ENCODE peak calls at places on chromosomes 1 and 21, in nine cellular contexts. B is OCI-LY7, W is SK-N-SH, S is neural progenitor cell, U is PC-3, F is HCT116, M is hepatocyte, J is MM.1S, P is GM23338. Z is an unnamed sample. For H3K4me1, the result is how much of the 10 kb centered on the place peaks cover.

GRCh38 chr1:171935664-171936063 is 94.4 kb downstream of the DNM3 start:
- DNase-seq in B (no peak), W (no peak), S (no peak), U (no peak), F (no peak), M (no peak), J (no peak), P (no peak), Z (peak)

GRCh38 chr1:230392920-230393521 is 33.1 kb downstream of the PGBD5 start:
- DNase-seq in B (no peak), W (no peak), S (no peak), U (no peak), F (no peak), M (no peak), J (no peak), P (peak), Z (no peak)

GRCh38 chr1:155933591-155934096 is 569 bp downstream of the KHDC4 start:
- DNase-seq in B (peak), W (peak), S (no peak), U (no peak), F (no peak), M (no peak), J (no peak), P (no peak), Z (peak)

GRCh38 chr1:2238361-2239055 is 10.4 kb downstream of the SKI start:
- DNase-seq in B (no peak), W (no peak), S (no peak), U (no peak), F (no peak), M (no peak), J (no peak), P (no peak), Z (no peak)

GRCh38 chr21:35048706-35049617 is at the start of gene RUNX1:
- DNase-seq in B (peak), W (no peak), S (no peak), U (peak), F (no peak), M (no peak), J (peak), P (no peak), Z (peak)

GRCh38 chr1:98940680-98941079 is 64.0 kb downstream of the PLPPR5 start:
- DNase-seq in B (no peak), W (no peak), S (no peak), U (peak), F (no peak), M (no peak), J (no peak), P (no peak), Z (peak)

GRCh38 chr21:38159355-38159754 is 97.4 kb upstream of the KCNJ15 start:
- DNase-seq in B (peak), W (peak), S (peak), U (peak), F (peak), M (peak), J (peak), P (peak), Z (peak)

GRCh38 chr1:206933333-206933945 is 11.7 kb upstream of the FCMR start:
- DNase-seq in B (peak), W (peak), S (peak), U (peak), F (peak), M (no peak), J (peak), P (peak), Z (peak)

GRCh38 chr1:197356723-197357533 is 88.9 kb downstream of the CRB1 start:
- DNase-seq in B (peak), W (peak), S (peak), U (peak), F (peak), M (peak), J (peak), P (peak), Z (peak)

GRCh38 chr1:33636209-33636608 is 163.8 kb downstream of the ZSCAN20 start:
- DNase-seq in B (no peak), W (no peak), S (no peak), U (no peak), F (no peak), M (no peak), J (no peak), P (no peak), Z (no peak)

GRCh38 chr1:92536593-92537332 is 50.0 kb upstream of the GFI1 start:
- DNase-seq in B (no peak), W (no peak), S (no peak), U (peak), F (no peak), M (peak), J (peak), P (no peak), Z (peak)

GRCh38 chr1:117127840-117128239 is 6.3 kb upstream of the TRIM45 start:
- DNase-seq in B (no peak), W (no peak), S (no peak), U (no peak), F (no peak), M (no peak), J (no peak), P (no peak), Z (peak)

DNA sequence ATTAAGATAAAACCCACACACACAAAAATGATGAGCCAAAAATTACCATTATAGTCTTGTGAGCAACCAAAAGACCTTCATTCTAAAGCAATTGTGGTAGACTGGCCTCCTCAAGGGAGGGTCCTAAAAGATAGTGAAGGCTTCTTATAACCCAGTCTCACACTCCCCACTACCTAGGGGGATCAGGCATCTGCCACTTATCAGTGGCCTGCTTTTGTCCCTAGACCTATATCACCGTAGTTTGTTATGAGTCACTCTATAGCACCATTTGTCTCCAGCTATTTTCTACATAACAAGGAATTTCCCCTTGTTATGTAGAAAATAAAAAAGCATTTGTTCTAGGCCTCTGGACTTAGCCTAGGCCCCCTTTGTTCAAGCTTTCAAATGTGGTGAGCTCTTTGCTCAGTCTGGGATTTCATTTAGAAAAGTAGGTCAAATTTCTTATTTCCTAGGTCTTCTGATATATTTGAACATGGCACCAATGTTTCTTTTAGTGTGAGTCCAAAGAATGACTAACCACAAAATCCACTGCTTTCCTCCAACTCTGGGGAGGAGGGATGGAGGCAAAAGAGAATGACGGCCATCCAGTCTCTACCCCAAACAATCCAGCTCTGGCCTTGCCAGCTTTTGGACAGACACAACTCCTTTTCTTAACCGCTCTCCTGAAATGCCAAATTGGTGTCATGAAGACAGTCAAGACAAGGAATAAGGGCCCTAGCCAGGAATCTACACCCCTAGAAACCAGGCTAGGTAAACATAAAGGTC is 8.9 kb downstream of the ADAR start:
- DNase-seq in B (no peak), W (no peak), S (no peak), U (no peak), F (no peak), M (no peak), J (no peak), P (no peak), Z (peak)
- H3K4me1 ChIP-seq in B (under half), W (under half), S (under half), U (under half), F (under half), M (under half), J (under half), P (under half), Z (under half)

DNA sequence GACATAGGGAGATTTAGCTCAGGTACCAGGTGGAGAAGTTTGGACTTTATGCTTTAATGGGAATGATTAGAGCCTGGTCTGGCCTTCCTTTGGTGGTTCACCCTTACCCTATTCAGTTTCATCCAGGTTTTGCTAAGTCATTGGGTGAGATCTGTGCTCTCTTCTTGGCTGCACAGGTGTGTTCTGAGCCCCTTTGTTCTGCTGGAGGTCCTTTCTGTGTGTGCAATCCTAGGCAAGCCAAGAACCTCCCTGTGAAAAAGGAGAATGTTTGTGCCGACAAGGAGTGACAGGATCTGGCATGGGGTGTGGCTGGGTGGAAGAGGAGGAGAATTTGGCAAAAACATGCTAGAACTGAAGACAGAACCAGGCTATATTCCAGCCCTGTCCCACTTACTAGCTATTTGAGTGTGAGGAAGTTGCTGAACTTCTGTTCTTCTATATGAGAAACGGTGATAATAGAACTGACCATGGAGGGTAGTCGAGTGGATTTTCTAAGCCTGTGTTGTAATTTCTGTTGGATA is 4.6 kb downstream of the GSTM5 start:
- DNase-seq in B (no peak), W (no peak), S (no peak), U (no peak), F (no peak), M (no peak), J (no peak), P (no peak), Z (no peak)
- TF ChIP-seq EZH2phosphoT487 in B (no peak), W (no peak), S (no peak), U (no peak), F (no peak), M (no peak), J (no peak), P (no peak), Z (no peak)

GRCh38 chr1:154434346-154435075 is 29.4 kb downstream of the IL6R start:
- DNase-seq in B (no peak), W (no peak), S (no peak), U (no peak), F (no peak), M (no peak), J (no peak), P (no peak), Z (peak)

GRCh38 chr1:154435801-154436200 is 30.7 kb downstream of the IL6R start:
- DNase-seq in B (no peak), W (no peak), S (no peak), U (no peak), F (no peak), M (no peak), J (no peak), P (no peak), Z (no peak)

GRCh38 chr1:154430903-154431302 is 25.8 kb downstream of the IL6R start:
- DNase-seq in B (no peak), W (no peak), S (peak), U (no peak), F (no peak), M (peak), J (no peak), P (peak), Z (no peak)

GRCh38 chr1:154431586-154432373 is 26.6 kb downstream of the IL6R start:
- DNase-seq in B (no peak), W (no peak), S (no peak), U (peak), F (no peak), M (peak), J (no peak), P (no peak), Z (peak)

DNA sequence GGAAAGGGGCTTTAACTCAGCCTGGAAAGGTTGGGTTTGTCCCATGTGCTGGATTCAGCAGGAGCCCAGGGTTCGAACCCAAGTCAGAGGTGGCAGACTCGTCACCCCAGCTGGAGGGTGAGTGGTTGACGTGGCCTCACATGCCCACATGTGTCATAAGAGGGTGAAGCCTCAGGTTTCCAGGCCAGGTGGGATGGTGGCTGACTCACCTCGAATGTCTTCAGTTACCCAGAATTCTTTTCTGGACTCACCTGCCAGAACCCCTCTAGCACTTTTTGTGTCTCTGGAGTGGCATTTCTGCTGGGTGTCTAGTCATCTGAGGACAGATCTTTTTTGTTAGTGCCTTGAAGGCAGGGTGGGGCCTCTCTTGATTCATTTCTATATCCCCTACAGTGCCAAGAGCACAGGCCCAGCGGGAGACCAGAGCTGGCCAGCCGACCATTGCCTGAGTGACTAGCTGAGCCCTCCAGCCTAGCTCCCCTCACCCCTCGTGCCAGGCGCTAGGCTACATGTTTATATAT is 28.1 kb downstream of the IL6R start:
- DNase-seq in B (no peak), W (no peak), S (no peak), U (peak), F (peak), M (no peak), J (no peak), P (no peak), Z (peak)
- H3K4me1 ChIP-seq in B (under half), W (under half), S (under half), U (under half), F (under half), M (under half), J (under half), P (under half), Z (under half)

GRCh38 chr1:200474633-200475032 is 64.8 kb upstream of the ZNF281 start:
- DNase-seq in B (no peak), W (no peak), S (no peak), U (no peak), F (no peak), M (no peak), J (no peak), P (no peak), Z (peak)
- TF ChIP-seq EZH2phosphoT487 in B (no peak), W (no peak), S (no peak), U (no peak), F (no peak), M (no peak), J (no peak), P (no peak), Z (no peak)

DNA sequence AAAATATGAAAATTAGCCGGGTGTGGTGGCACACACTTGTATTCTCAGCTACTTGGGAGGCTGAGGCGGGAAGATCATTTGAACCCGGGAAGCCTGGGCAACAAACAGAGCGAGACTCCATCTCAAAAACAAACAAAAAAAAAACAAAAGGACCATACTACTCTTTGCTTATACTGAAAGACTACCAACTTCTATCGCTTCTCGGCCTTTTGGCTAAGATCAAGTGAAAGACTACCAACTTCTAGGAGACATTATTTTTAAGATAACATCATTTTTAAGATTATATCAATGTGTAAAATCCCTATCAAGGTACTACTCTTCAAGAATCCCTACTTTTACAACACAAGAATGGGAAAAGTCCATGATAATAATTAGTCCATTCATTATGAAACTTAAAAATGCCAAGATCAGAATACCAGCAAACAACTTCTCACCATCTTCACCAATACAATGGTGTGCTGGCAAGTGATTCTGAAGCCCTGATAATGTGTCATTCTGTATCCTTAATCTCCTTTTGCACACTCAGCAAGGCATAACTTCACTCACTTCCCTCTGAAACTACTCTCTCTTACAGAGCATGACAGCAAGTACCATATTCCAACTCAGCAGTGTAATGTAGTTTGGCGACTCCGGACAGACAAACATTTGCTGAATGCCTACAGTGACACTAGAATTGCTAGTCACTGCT is 1.7 kb downstream of the PTP4A2 start:
- DNase-seq in B (peak), W (no peak), S (no peak), U (peak), F (no peak), M (peak), J (peak), P (no peak), Z (peak)
- H3K4me1 ChIP-seq in B (half or more), W (half or more), S (under half), U (half or more), F (half or more), M (half or more), J (under half), P (half or more), Z (half or more)

GRCh38 chr1:94093351-94093750 is 27.6 kb downstream of the ABCA4 start:
- DNase-seq in B (no peak), W (no peak), S (peak), U (no peak), F (no peak), M (no peak), J (no peak), P (no peak), Z (no peak)

GRCh38 chr1:94093996-94094395 is 27.0 kb downstream of the ABCA4 start:
- DNase-seq in B (no peak), W (no peak), S (no peak), U (no peak), F (no peak), M (no peak), J (no peak), P (no peak), Z (peak)

GRCh38 chr1:94095744-94096469 is 25.0 kb downstream of the ABCA4 start:
- DNase-seq in B (no peak), W (no peak), S (no peak), U (no peak), F (no peak), M (no peak), J (no peak), P (no peak), Z (peak)

GRCh38 chr1:94095112-94095637 is 25.8 kb downstream of the ABCA4 start:
- DNase-seq in B (no peak), W (no peak), S (no peak), U (no peak), F (no peak), M (peak), J (no peak), P (no peak), Z (peak)

GRCh38 chr1:94094466-94095111 is 26.4 kb downstream of the ABCA4 start:
- DNase-seq in B (no peak), W (no peak), S (no peak), U (no peak), F (no peak), M (peak), J (no peak), P (no peak), Z (peak)
- TF ChIP-seq EZH2phosphoT487 in B (no peak), W (no peak), S (no peak), U (no peak), F (no peak), M (no peak), J (no peak), P (no peak), Z (no peak)

GRCh38 chr21:17789085-17789484 is 30.1 kb downstream of the C21orf91 start:
- DNase-seq in B (no peak), W (no peak), S (no peak), U (no peak), F (no peak), M (no peak), J (peak), P (no peak), Z (no peak)
- H3K4me1 ChIP-seq in B (under half), W (under half), S (under half), U (under half), F (under half), M (under half), J (half or more), P (under half), Z (under half)

GRCh38 chr21:33033961-33034413 is 8.3 kb downstream of the OLIG2 start:
- DNase-seq in B (no peak), W (no peak), S (no peak), U (no peak), F (no peak), M (no peak), J (no peak), P (no peak), Z (no peak)
- TF ChIP-seq EZH2phosphoT487 in B (no peak), W (no peak), S (no peak), U (no peak), F (no peak), M (no peak), J (no peak), P (no peak), Z (no peak)

Z was measured in GM23248.